ENCODE peak calls at places on chromosomes 5 and 9, in six cellular contexts. C is H1, T is gastrocnemius medialis, D is ovary, X is suprapubic skin, W is IMR-90. P is an unnamed sample.

GRCh38 chr5:156522651-156523529 is 195.9 kb downstream of the SGCD start:
- DNase-seq in T (no peak), W (no peak), X (no peak), D (no peak), C (no peak), P (no peak)

GRCh38 chr9:75979362-75979761 is 88.9 kb downstream of the PCSK5 start:
- DNase-seq in W (peak; percentile 13), D (no peak), C (no peak), T (no peak), X (no peak), P (no peak)

GRCh38 chr5:138831703-138832102 is 43.4 kb downstream of the LRRTM2 start:
- DNase-seq in D (no peak), W (peak; percentile 37), X (no peak), C (no peak), T (no peak), P (no peak)

GRCh38 chr5:152532714-152533113 is 127.6 kb upstream of the NMUR2 start:
- DNase-seq in X (no peak), W (peak; percentile 56), D (no peak), C (no peak), T (no peak), P (no peak)

GRCh38 chr5:83562207-83562606 is 90.7 kb downstream of the VCAN start:
- DNase-seq in W (no peak), C (no peak), T (no peak), X (no peak), D (no peak), P (no peak)

GRCh38 chr5:122723606-122724352 is 51.1 kb upstream of the SNX2 start:
- DNase-seq in D (no peak), C (no peak), T (no peak), W (peak; percentile 89), X (no peak), P (no peak)

GRCh38 chr5:54362434-54362833 is 52.1 kb upstream of the ARL15 start:
- DNase-seq in C (no peak), X (no peak), D (no peak), T (no peak), W (peak; percentile 26), P (no peak)

GRCh38 chr9:137787376-137787775 is 90.2 kb upstream of the CACNA1B start:
- DNase-seq in D (no peak), W (no peak), T (no peak), X (no peak), C (no peak), P (no peak)

GRCh38 chr9:129405089-129405830 is 215.6 kb downstream of the C9orf50 start:
- DNase-seq in C (no peak), W (peak; percentile 83), D (no peak), T (no peak), X (no peak), P (no peak)

GRCh38 chr5:132364319-132364718 is 5.2 kb upstream of the SLC22A5 start:
- DNase-seq in T (peak; percentile 76), D (no peak), W (peak; percentile 72), X (no peak), C (no peak), P (no peak)

GRCh38 chr9:31320507-31320906 is 1063.9 kb upstream of the ACO1 start:
- DNase-seq in T (no peak), W (no peak), C (no peak), X (peak; percentile 54), D (no peak), P (no peak)

GRCh38 chr5:76216748-76217147 is 133.6 kb downstream of the SV2C start:
- DNase-seq in W (no peak), D (no peak), C (no peak), X (no peak), T (no peak), P (no peak)

GRCh38 chr5:3361811-3362605 is 233.6 kb upstream of the IRX1 start:
- DNase-seq in X (peak; percentile 17), C (no peak), D (no peak), T (no peak), W (no peak), P (no peak)

GRCh38 chr5:92092239-92092638 is 709.1 kb upstream of the ARRDC3 start:
- DNase-seq in W (no peak), C (no peak), X (no peak), T (no peak), D (no peak), P (no peak)

GRCh38 chr5:59358497-59358896 is 535.0 kb downstream of the PDE4D start:
- DNase-seq in C (no peak), W (peak; percentile 16), T (peak; percentile 64), X (no peak), D (peak; percentile 49), P (peak; percentile 41)

GRCh38 chr9:109150925-109151547 is 16.0 kb downstream of the FRRS1L start:
- DNase-seq in W (no peak), C (no peak), D (no peak), X (no peak), T (no peak), P (no peak)

GRCh38 chr5:66596791-66597757 is 881 bp downstream of the MAST4 start:
- DNase-seq in X (peak; percentile 57), W (no peak), C (peak; percentile 65), D (peak; percentile 58), T (no peak), P (peak; percentile 61)

GRCh38 chr5:141465351-141465750 is 10.4 kb upstream of the PCDHGC3 start:
- DNase-seq in T (no peak), W (peak; percentile 41), X (no peak), D (no peak), C (no peak), P (no peak)

GRCh38 chr9:26945591-26945990 is 1.5 kb downstream of the PLAA start:
- DNase-seq in X (no peak), C (no peak), W (no peak), T (no peak), D (no peak), P (no peak)

GRCh38 chr9:26947736-26948135 is 694 bp upstream of the PLAA start:
- DNase-seq in T (no peak), C (no peak), W (no peak), X (no peak), D (no peak), P (no peak)

GRCh38 chr9:26950521-26950920 is 3.5 kb upstream of the PLAA start:
- DNase-seq in W (no peak), C (no peak), X (no peak), T (no peak), D (no peak), P (no peak)

GRCh38 chr9:26949604-26950003 is 2.6 kb upstream of the PLAA start:
- DNase-seq in D (no peak), T (no peak), C (no peak), W (peak; percentile 24), X (no peak), P (no peak)

GRCh38 chr9:26946753-26947727 is at the start of gene PLAA:
- DNase-seq in T (peak; percentile 86), D (peak; percentile 85), X (peak; percentile 93), W (peak; percentile 92), C (peak; percentile 91), P (peak; percentile 95)
- TF ChIP-seq POLR2A in T (peak; percentile 79), D (peak; percentile 10), X (no peak), W (peak; percentile 74), C (peak; percentile 95), P (no peak)

DNA sequence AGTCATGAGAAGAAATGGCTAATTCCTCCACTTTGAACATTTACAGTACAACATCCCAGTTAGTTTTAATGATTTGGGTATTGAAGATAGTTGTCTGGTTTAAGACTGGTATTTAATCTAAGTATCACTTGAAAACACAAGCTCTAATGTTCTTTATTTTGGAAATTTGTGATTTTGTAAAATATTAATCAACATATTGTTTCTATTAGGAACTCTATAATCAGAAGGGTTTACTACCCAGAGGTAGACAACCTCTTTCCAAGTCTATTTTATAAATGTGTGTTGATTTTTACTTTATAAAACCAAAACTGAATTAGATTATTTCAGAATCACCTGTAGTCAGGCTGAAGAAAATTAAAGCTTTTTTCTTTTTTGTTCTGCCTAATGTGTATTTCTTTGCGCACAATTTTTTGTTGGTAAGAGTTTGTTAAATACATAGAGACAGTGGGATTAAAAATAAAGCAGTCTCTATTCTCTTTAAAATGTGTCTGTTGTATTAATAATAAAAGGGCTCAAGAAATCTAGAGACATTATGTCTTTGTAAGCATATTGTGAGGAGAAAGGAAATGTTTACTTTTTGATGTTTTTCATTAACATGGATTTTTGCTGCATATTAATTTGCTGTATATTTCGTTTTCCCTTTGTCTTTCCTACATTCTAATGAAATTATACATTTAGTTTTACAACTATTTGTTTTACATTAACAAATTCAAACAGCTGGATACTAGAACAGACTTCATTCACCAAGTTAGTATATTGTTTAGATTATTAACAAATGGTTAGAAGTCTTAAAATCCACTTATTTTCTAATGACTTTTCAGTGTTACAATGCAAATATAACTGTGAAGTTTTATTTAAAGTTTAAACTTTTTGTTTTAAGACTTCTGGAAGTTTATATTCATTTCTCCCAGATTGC is 3.8 kb upstream of the PURA start:
- DNase-seq in C (no peak), W (no peak), X (no peak), D (no peak), T (no peak), P (no peak)
- H3K27me3 ChIP-seq in C (peaks cover 82% of the 10 kb centered on the region), W (no peaks in the 10 kb centered on the region), X (no peaks in the 10 kb centered on the region), D (no peaks in the 10 kb centered on the region), T (no peaks in the 10 kb centered on the region), P (no peaks in the 10 kb centered on the region)

GRCh38 chr9:90659626-90660364 is 17.2 kb upstream of the DIRAS2 start:
- DNase-seq in D (no peak), T (no peak), X (no peak), W (peak; percentile 28), C (no peak), P (no peak)

GRCh38 chr9:90658181-90658580 is 15.6 kb upstream of the DIRAS2 start:
- DNase-seq in X (no peak), W (no peak), D (no peak), T (no peak), C (no peak), P (no peak)

GRCh38 chr9:90658783-90659182 is 16.2 kb upstream of the DIRAS2 start:
- DNase-seq in W (no peak), T (no peak), C (no peak), D (no peak), X (no peak), P (no peak)
- TF ChIP-seq POLR2A in W (no peak), T (no peak), C (no peak), D (no peak), X (no peak), P (no peak)

GRCh38 chr5:135042595-135042994 is 8.6 kb upstream of the PITX1 start:
- DNase-seq in T (no peak), W (no peak), C (no peak), D (no peak), X (no peak), P (no peak)

GRCh38 chr5:135041726-135042125 is 7.7 kb upstream of the PITX1 start:
- DNase-seq in C (no peak), D (no peak), X (no peak), W (no peak), T (no peak), P (no peak)

GRCh38 chr5:135040331-135041144 is 6.5 kb upstream of the PITX1 start:
- DNase-seq in T (no peak), X (no peak), D (no peak), C (peak; percentile 83), W (no peak), P (no peak)

GRCh38 chr5:135039526-135040296 is 5.7 kb upstream of the PITX1 start:
- DNase-seq in D (no peak), T (no peak), W (no peak), X (no peak), C (peak; percentile 67), P (no peak)

DNA sequence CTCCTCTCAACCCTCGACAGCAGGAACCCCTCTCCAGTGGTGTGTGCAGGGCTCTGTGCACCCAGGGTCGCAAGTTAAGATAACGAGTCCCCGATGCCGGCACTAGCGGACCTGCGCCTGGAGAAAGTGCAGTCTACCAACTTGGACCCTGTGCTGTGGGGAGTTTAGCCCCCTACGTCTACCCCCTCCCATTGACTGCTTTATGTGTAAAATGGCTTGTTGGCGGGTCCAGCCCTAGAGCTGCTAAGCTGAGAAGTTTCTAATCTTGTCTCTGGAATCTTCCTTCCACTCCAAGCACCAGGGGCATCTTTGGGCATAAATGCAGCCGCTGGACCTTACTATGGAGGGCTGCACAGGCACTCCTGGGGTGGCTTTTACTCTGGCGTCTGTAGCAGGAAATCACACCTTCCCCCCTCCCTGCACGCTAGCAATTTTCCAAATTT is 7.1 kb upstream of the PITX1 start:
- DNase-seq in T (no peak), W (no peak), X (no peak), D (no peak), C (no peak), P (no peak)
- H3K27me3 ChIP-seq in T (peaks cover 56% of the 10 kb centered on the region), W (peaks cover 70% of the 10 kb centered on the region), X (peaks cover 99% of the 10 kb centered on the region), D (no peaks in the 10 kb centered on the region), C (peaks cover 100% of the 10 kb centered on the region), P (no peaks in the 10 kb centered on the region)

P was measured in testis.